ENCODE peak calls at places on chromosomes 6 and 20, in seven cellular contexts. V is fibroblast of lung; X is NCI-H1105; E is dermis blood vessel endothelial cell; C is HFFc6; G is COR-L47; Q is stimulated activated CD4-positive, alpha-beta T cell treated with anti-CD3 and anti-CD28 coated beads, Interleukin-1b, Interleukin-23, amount 100 ng/mL, for 4 hours. T is an unnamed sample.

GRCh38 chr20:61220131-61220530 is 31.9 kb upstream of the CDH4 start:
- DNase-seq in V (no peak), X (no peak), E (no peak), C (no peak), G (no peak), Q (no peak), T (no peak)

GRCh38 chr20:19996970-19997369 is 20.2 kb upstream of the NAA20 start:
- DNase-seq in V (peak), X (no peak), E (no peak), C (no peak), G (no peak), Q (no peak), T (no peak)

GRCh38 chr6:4224082-4224978 is 89.0 kb upstream of the ECI2 start:
- DNase-seq in V (no peak), X (no peak), E (no peak), C (peak), G (no peak), Q (no peak), T (no peak)

GRCh38 chr6:2848851-2849250 is 7.2 kb upstream of the SERPINB1 start:
- DNase-seq in V (no peak), X (no peak), E (no peak), C (no peak), G (no peak), Q (peak), T (no peak)

GRCh38 chr20:408843-409696 is 971 bp downstream of the RBCK1 start:
- DNase-seq in V (no peak), X (no peak), E (peak), C (no peak), G (no peak), Q (no peak), T (no peak)

GRCh38 chr6:119215885-119216590 is 133.5 kb downstream of the MAN1A1 start:
- DNase-seq in V (no peak), X (no peak), E (no peak), C (no peak), G (no peak), Q (no peak), T (no peak)

GRCh38 chr6:142292191-142292924 is 9.4 kb upstream of the ADGRG6 start:
- DNase-seq in V (no peak), X (no peak), E (no peak), C (no peak), G (no peak), Q (no peak), T (no peak)

GRCh38 chr6:143485967-143486366 is 25.6 kb downstream of the FUCA2 start:
- DNase-seq in V (peak), X (no peak), E (no peak), C (no peak), G (no peak), Q (no peak), T (no peak)

GRCh38 chr20:10855031-10855430 is 181.2 kb upstream of the JAG1 start:
- DNase-seq in V (no peak), X (no peak), E (no peak), C (no peak), G (no peak), Q (no peak), T (no peak)

GRCh38 chr20:14637441-14637840 is 300.0 kb upstream of the FLRT3 start:
- DNase-seq in V (no peak), X (no peak), E (no peak), C (no peak), G (no peak), Q (no peak), T (no peak)

T was measured in NCI-H774.